ENCODE peak calls at places on chromosomes 7 and 10, in six cellular contexts. H is mesendoderm, V is IMR-90, K is H1, G is mesenchymal stem cell, I is H9. W is an unnamed sample.

GRCh38 chr10:28805390-28805789 is 128.1 kb downstream of the BAMBI start:
- DNase-seq in G (no peak), K (no peak), H (no peak), I (no peak), V (no peak), W (no peak)

GRCh38 chr10:68088030-68088396 is 12.9 kb upstream of the HERC4 start:
- DNase-seq in V (no peak), I (no peak), G (no peak), H (no peak), K (no peak), W (no peak)

GRCh38 chr7:152891837-152892236 is 132.3 kb downstream of the ACTR3B start:
- DNase-seq in H (no peak), K (no peak), I (no peak), V (no peak), G (no peak), W (no peak)

GRCh38 chr7:12771378-12771877 is 84.0 kb downstream of the ARL4A start:
- DNase-seq in H (peak; percentile 17), G (no peak), V (peak; percentile 56), I (no peak), K (no peak), W (peak; percentile 24)

GRCh38 chr10:75250934-75251333 is 15.2 kb upstream of the COMTD1 start:
- DNase-seq in V (no peak), H (no peak), I (no peak), G (no peak), K (no peak), W (no peak)

GRCh38 chr10:34658934-34659333 is 156.2 kb downstream of the PARD3 start:
- DNase-seq in K (no peak), H (no peak), I (no peak), V (no peak), G (no peak), W (no peak)

GRCh38 chr10:101941871-101942270 is 98.3 kb upstream of the KCNIP2 start:
- DNase-seq in H (no peak), G (peak; percentile 56), V (peak; percentile 59), K (no peak), I (no peak), W (no peak)

GRCh38 chr7:71131753-71132520 is at the start of gene GALNT17:
- DNase-seq in H (peak; percentile 71), K (no peak), G (no peak), I (no peak), V (no peak), W (peak; percentile 31)

GRCh38 chr10:125343118-125343752 is 182.9 kb upstream of the CTBP2 start:
- DNase-seq in H (peak; percentile 48), G (peak; percentile 45), V (peak; percentile 36), I (no peak), K (no peak), W (peak; percentile 3)

GRCh38 chr10:17453377-17454091 is 861 bp downstream of the ST8SIA6 start:
- DNase-seq in H (peak; percentile 85), V (no peak), I (peak; percentile 68), G (peak; percentile 21), K (peak; percentile 33), W (peak; percentile 71)

GRCh38 chr10:52864459-52865106 is 92.0 kb upstream of the MBL2 start:
- DNase-seq in K (peak; percentile 63), I (peak; percentile 60), G (peak; percentile 99), V (peak; percentile 99), H (peak; percentile 95), W (no peak)

GRCh38 chr10:132158810-132159209 is 27.9 kb upstream of the DPYSL4 start:
- DNase-seq in I (no peak), G (no peak), K (no peak), V (no peak), H (peak; percentile 53), W (no peak)

GRCh38 chr7:14235056-14235455 is 245.6 kb upstream of the ETV1 start:
- DNase-seq in H (no peak), V (no peak), G (no peak), K (no peak), I (no peak), W (no peak)

DNA sequence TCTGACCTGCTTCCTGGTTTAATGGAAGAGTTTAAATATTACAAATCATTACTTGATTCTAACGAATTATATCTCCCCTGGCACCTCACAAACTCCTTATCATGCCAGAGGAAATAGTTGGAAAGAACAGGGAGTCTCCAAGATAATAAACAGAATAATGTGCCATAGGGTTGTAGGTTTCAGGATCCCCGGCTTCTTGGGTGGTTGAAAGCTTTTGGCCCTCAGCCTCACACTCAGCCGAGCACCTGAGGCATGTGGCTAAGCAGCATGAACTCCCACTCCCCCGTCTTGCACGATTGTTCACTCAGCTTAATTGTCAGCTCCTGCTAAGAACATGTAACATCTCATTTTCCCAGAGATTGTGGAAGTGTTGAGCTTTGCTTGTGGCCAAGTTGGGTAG is 80.0 kb downstream of the FZD1 start:
- DNase-seq in G (no peak), H (no peak), K (no peak), V (no peak), I (no peak), W (no peak)
- H2BK15ac ChIP-seq in G (no peak overlapping the region), H (no peak overlapping the region), K (no peak overlapping the region), V (no peak overlapping the region), I (no peak overlapping the region), W (no peak overlapping the region)

GRCh38 chr7:82443801-82444219 is 233 bp upstream of the CACNA2D1 start:
- DNase-seq in H (peak; percentile 93), G (peak; percentile 91), V (peak; percentile 91), I (peak; percentile 84), K (no peak), W (peak; percentile 59)

GRCh38 chr7:82443044-82443800 is at the start of gene CACNA2D1:
- DNase-seq in I (peak; percentile 54), H (peak; percentile 80), G (no peak), K (no peak), V (no peak), W (peak; percentile 41)

GRCh38 chr7:82444220-82445049 is 858 bp upstream of the CACNA2D1 start:
- DNase-seq in K (no peak), V (no peak), H (peak; percentile 77), G (no peak), I (peak; percentile 59), W (peak; percentile 33)

GRCh38 chr7:82442492-82443043 is 1.0 kb downstream of the CACNA2D1 start:
- DNase-seq in V (peak; percentile 19), K (no peak), I (no peak), G (peak; percentile 49), H (peak; percentile 58), W (no peak)

GRCh38 chr7:82441916-82442478 is 1.6 kb downstream of the CACNA2D1 start:
- DNase-seq in H (peak; percentile 85), I (no peak), K (no peak), G (peak; percentile 41), V (peak; percentile 41), W (no peak)
- H3K27me3 ChIP-seq in H (no peaks in the 10 kb centered on the region), I (no peaks in the 10 kb centered on the region), K (no peaks in the 10 kb centered on the region), G (no peaks in the 10 kb centered on the region), V (no peaks in the 10 kb centered on the region), W (peaks cover 3% of the 10 kb centered on the region)

GRCh38 chr10:30106987-30107386 is 47.6 kb upstream of the JCAD start:
- DNase-seq in V (no peak), I (no peak), H (peak; percentile 49), G (no peak), K (no peak), W (no peak)

GRCh38 chr10:30098624-30099023 is 39.2 kb upstream of the JCAD start:
- DNase-seq in V (peak; percentile 92), G (peak; percentile 24), I (no peak), K (no peak), H (no peak), W (no peak)

GRCh38 chr10:30103595-30104310 is 44.4 kb upstream of the JCAD start:
- DNase-seq in I (no peak), G (no peak), H (no peak), K (no peak), V (no peak), W (no peak)
- H2BK15ac ChIP-seq in I (no peak overlapping the region), G (no peak overlapping the region), H (no peak overlapping the region), K (no peak overlapping the region), V (no peak overlapping the region), W (no peak overlapping the region)

DNA sequence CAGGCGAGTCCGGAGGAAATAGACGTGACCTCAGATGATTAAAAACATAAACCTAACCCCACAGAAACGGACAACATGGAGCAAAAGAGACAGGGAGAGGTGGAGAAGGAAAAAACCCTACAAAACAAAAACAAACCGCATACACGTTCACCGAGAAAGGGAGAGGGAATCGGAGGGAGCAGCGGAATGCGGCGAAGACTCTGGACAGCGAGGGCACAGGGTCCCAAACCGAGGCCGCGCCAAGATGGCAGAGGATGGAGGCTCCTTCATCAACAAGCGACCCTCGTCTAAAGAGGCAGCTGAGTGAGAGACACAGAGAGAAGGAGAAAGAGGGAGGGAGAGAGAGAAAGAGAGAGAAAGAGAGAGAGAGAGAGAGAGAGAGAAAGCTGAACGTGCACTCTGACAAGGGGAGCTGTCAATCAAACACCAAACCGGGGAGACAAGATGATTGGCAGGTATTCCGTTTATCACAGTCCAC is 5.7 kb downstream of the EMX2 start:
- DNase-seq in I (no peak), H (peak; percentile 27), V (no peak), G (no peak), K (no peak), W (no peak)
- H3K27me3 ChIP-seq in I (peaks cover 97% of the 10 kb centered on the region), H (peaks cover 85% of the 10 kb centered on the region), V (peaks cover 88% of the 10 kb centered on the region), G (peaks cover 96% of the 10 kb centered on the region), K (peaks cover 96% of the 10 kb centered on the region), W (peaks cover 100% of the 10 kb centered on the region)

GRCh38 chr7:129830949-129831348 is 121.8 kb downstream of the UBE2H start:
- DNase-seq in H (no peak), I (no peak), K (no peak), V (no peak), G (no peak), W (no peak)

GRCh38 chr7:129831424-129832058 is 121.2 kb downstream of the UBE2H start:
- DNase-seq in H (peak; percentile 97), G (peak; percentile 89), I (no peak), K (no peak), V (peak; percentile 95), W (peak; percentile 42)

GRCh38 chr7:129828078-129828762 is 124.5 kb downstream of the UBE2H start:
- DNase-seq in H (no peak), V (no peak), K (no peak), I (no peak), G (no peak), W (no peak)

GRCh38 chr7:129828989-129829676 is 123.6 kb downstream of the UBE2H start:
- DNase-seq in I (peak; percentile 44), K (no peak), V (no peak), H (peak; percentile 72), G (peak; percentile 16), W (no peak)

DNA sequence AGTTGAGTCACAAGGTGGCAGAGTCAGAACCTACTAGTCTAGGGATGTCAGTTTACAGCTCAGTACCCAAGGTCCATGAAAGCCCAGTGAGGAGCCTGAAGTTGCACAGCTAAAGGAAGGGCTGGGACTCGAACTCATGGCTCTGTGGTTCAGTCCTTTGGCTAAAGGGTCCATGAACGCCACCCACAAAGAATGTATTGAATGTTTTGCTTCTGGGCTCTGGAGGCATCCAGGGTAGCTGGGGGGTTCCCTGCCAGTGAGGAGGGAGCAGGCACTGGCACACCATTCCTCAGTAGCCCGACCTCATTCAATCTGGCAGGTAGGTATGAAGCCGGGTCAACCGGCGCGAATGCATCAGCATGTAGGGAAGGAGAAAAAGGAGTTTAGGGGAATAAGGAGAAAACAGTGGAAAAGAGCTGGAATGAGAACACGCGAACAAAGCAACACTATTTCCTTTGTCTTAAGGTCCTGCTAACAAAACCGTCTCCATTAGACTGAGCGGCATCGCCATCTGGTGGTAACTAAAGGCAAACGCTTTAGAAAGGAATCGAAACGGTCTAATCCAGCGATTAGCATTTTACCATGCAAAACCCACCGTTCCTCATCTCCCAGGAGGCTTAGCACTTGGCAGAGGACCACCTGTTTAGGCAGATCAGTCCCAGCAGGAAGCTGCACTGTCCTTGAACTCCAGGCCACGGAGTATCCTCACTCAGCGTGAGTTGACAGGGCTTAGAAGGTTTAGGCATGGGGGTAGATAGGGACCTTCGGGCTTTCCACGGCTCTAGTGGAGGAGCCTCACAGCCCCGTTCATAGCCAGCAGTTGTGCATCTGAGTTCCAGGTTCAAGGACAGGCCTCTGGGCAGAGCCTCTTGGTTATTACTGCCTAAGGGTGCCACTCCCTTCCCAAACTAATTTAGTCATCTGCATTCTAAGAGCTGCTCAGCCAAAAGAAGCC is 122.8 kb downstream of the UBE2H start:
- DNase-seq in G (peak; percentile 81), K (peak; percentile 59), I (peak; percentile 79), H (peak; percentile 93), V (peak; percentile 81), W (peak; percentile 72)
- H2BK15ac ChIP-seq in G (no peak overlapping the region), K (peak overlapping the region; percentile 50), I (no peak overlapping the region), H (no peak overlapping the region), V (peak overlapping the region; percentile 99), W (no peak overlapping the region)

W was measured in neuronal stem cell.